ENCODE peak calls at places on chromosomes 2 and 18, in four cellular contexts. One of them, this sample, is unnamed.

GRCh38 chr2:99086385-99086784 is 55.1 kb upstream of the C2orf15 start:
- DNase-seq in SK-N-SH: no peak
- DNase-seq in breast epithelium: no peak
- DNase-seq in spleen: no peak
- DNase-seq in this sample: no peak

GRCh38 chr2:189601043-189601442 is 20.5 kb upstream of the SLC40A1 start:
- DNase-seq in spleen: no peak
- DNase-seq in breast epithelium: no peak
- DNase-seq in SK-N-SH: no peak
- DNase-seq in this sample: no peak

GRCh38 chr18:80198391-80198790 is 48.9 kb downstream of the PARD6G start:
- DNase-seq in breast epithelium: no peak
- DNase-seq in SK-N-SH: no peak
- DNase-seq in spleen: no peak
- DNase-seq in this sample: no peak

GRCh38 chr2:173217106-173217840 is 137.4 kb upstream of the CDCA7 start:
- DNase-seq in breast epithelium: no peak
- DNase-seq in SK-N-SH: no peak
- DNase-seq in spleen: no peak
- DNase-seq in this sample: no peak

GRCh38 chr18:68694316-68694715 is 20.6 kb downstream of the TMX3 start:
- DNase-seq in breast epithelium: no peak
- DNase-seq in spleen: no peak
- DNase-seq in SK-N-SH: no peak
- DNase-seq in this sample: no peak

GRCh38 chr2:64515075-64515474 is 9.1 kb upstream of the AFTPH start:
- DNase-seq in SK-N-SH: no peak
- DNase-seq in breast epithelium: no peak
- DNase-seq in spleen: no peak
- DNase-seq in this sample: no peak

GRCh38 chr2:226664140-226664539 is 135.5 kb downstream of the IRS1 start:
- DNase-seq in SK-N-SH: no peak
- DNase-seq in breast epithelium: no peak
- DNase-seq in spleen: peak; percentile 68
- DNase-seq in this sample: no peak

GRCh38 chr2:237819231-237819630 is 20.7 kb downstream of the RBM44 start:
- DNase-seq in spleen: no peak
- DNase-seq in breast epithelium: no peak
- DNase-seq in SK-N-SH: no peak
- DNase-seq in this sample: no peak

GRCh38 chr2:207251573-207252192 is 85.9 kb upstream of the KLF7 start:
- DNase-seq in breast epithelium: no peak
- DNase-seq in SK-N-SH: peak; percentile 51
- DNase-seq in spleen: no peak
- DNase-seq in this sample: no peak

GRCh38 chr2:215952860-215953637 is 60.3 kb downstream of the MREG start:
- DNase-seq in breast epithelium: no peak
- DNase-seq in SK-N-SH: no peak
- DNase-seq in spleen: no peak
- DNase-seq in this sample: no peak

GRCh38 chr2:151979694-151980093 is 119.2 kb downstream of the CACNB4 start:
- DNase-seq in spleen: no peak
- DNase-seq in SK-N-SH: no peak
- DNase-seq in breast epithelium: no peak
- DNase-seq in this sample: no peak

GRCh38 chr2:19644763-19645162 is 257.0 kb downstream of the TTC32 start:
- DNase-seq in breast epithelium: no peak
- DNase-seq in SK-N-SH: no peak
- DNase-seq in spleen: no peak
- DNase-seq in this sample: no peak

GRCh38 chr2:146481629-146482028 is 1363.2 kb upstream of the ACVR2A start:
- DNase-seq in SK-N-SH: no peak
- DNase-seq in spleen: no peak
- DNase-seq in breast epithelium: no peak
- DNase-seq in this sample: no peak

GRCh38 chr2:38109732-38110181 is 33.8 kb upstream of the CYP1B1 start:
- DNase-seq in SK-N-SH: no peak
- DNase-seq in breast epithelium: no peak
- DNase-seq in spleen: no peak
- DNase-seq in this sample: no peak

GRCh38 chr2:44974064-44974715 is 32.7 kb downstream of the SIX3 start:
- DNase-seq in spleen: no peak
- DNase-seq in SK-N-SH: peak; percentile 83
- DNase-seq in breast epithelium: no peak
- DNase-seq in this sample: no peak

GRCh38 chr2:70919672-70920366 is 15.9 kb upstream of the ATP6V1B1 start:
- DNase-seq in breast epithelium: peak; percentile 73
- DNase-seq in SK-N-SH: peak; percentile 83
- DNase-seq in spleen: peak; percentile 88
- DNase-seq in this sample: peak; percentile 81

GRCh38 chr2:230849633-230850357 is 14.9 kb upstream of the ITM2C start:
- DNase-seq in spleen: peak; percentile 91
- DNase-seq in breast epithelium: no peak
- DNase-seq in SK-N-SH: no peak
- DNase-seq in this sample: no peak

GRCh38 chr2:145091011-145091744 is 571.3 kb upstream of the ZEB2 start:
- DNase-seq in spleen: no peak
- DNase-seq in breast epithelium: no peak
- DNase-seq in SK-N-SH: no peak
- DNase-seq in this sample: no peak

GRCh38 chr2:205119141-205119540 is 563.2 kb upstream of the NRP2 start:
- DNase-seq in SK-N-SH: no peak
- DNase-seq in breast epithelium: no peak
- DNase-seq in spleen: no peak
- DNase-seq in this sample: no peak

GRCh38 chr2:237547841-237548416 is 18.4 kb upstream of the PRLH start:
- DNase-seq in breast epithelium: no peak
- DNase-seq in SK-N-SH: no peak
- DNase-seq in spleen: peak; percentile 54
- DNase-seq in this sample: no peak

GRCh38 chr2:147479363-147479762 is 365.5 kb upstream of the ACVR2A start:
- DNase-seq in breast epithelium: no peak
- DNase-seq in spleen: no peak
- DNase-seq in SK-N-SH: no peak
- DNase-seq in this sample: no peak

GRCh38 chr18:70366174-70366573 is 77.3 kb downstream of the SOCS6 start:
- DNase-seq in breast epithelium: no peak
- DNase-seq in spleen: no peak
- DNase-seq in SK-N-SH: no peak
- DNase-seq in this sample: no peak

GRCh38 chr2:168346725-168347477 is 99.5 kb upstream of the STK39 start:
- DNase-seq in spleen: peak; percentile 79
- DNase-seq in SK-N-SH: peak; percentile 69
- DNase-seq in breast epithelium: peak; percentile 51
- DNase-seq in this sample: peak; percentile 68

GRCh38 chr2:78024991-78025390 is 502.8 kb upstream of the LRRTM4 start:
- DNase-seq in spleen: no peak
- DNase-seq in breast epithelium: no peak
- DNase-seq in SK-N-SH: no peak
- DNase-seq in this sample: no peak

GRCh38 chr2:66874411-66874810 is 439.5 kb downstream of the MEIS1 start:
- DNase-seq in spleen: no peak
- DNase-seq in SK-N-SH: no peak
- DNase-seq in breast epithelium: no peak
- DNase-seq in this sample: no peak

GRCh38 chr2:55010915-55011314 is 39.3 kb downstream of the RTN4 start:
- DNase-seq in spleen: no peak
- DNase-seq in breast epithelium: peak; percentile 44
- DNase-seq in SK-N-SH: no peak
- DNase-seq in this sample: no peak

GRCh38 chr2:232901711-232902578 is 31.9 kb downstream of the SNORC start:
- DNase-seq in spleen: no peak
- DNase-seq in SK-N-SH: peak; percentile 48
- DNase-seq in breast epithelium: no peak
- DNase-seq in this sample: no peak

GRCh38 chr2:106996136-106996769 is 110.3 kb upstream of the ST6GAL2 start:
- DNase-seq in SK-N-SH: no peak
- DNase-seq in breast epithelium: no peak
- DNase-seq in spleen: no peak
- DNase-seq in this sample: no peak

GRCh38 chr2:189608799-189609422 is 28.3 kb upstream of the SLC40A1 start:
- DNase-seq in breast epithelium: no peak
- DNase-seq in SK-N-SH: no peak
- DNase-seq in spleen: no peak
- DNase-seq in this sample: no peak

GRCh38 chr2:62208758-62209114 is 12.8 kb downstream of the B3GNT2 start:
- DNase-seq in spleen: no peak
- DNase-seq in breast epithelium: no peak
- DNase-seq in SK-N-SH: no peak
- DNase-seq in this sample: no peak

GRCh38 chr2:121099329-121100318 is 185.4 kb downstream of the TFCP2L1 start:
- DNase-seq in breast epithelium: no peak
- DNase-seq in spleen: peak; percentile 42
- DNase-seq in SK-N-SH: peak; percentile 65
- DNase-seq in this sample: no peak

GRCh38 chr2:240252872-240253511 is 112.5 kb upstream of the OTOS start:
- DNase-seq in SK-N-SH: peak; percentile 4
- DNase-seq in breast epithelium: no peak
- DNase-seq in spleen: peak; percentile 64
- DNase-seq in this sample: no peak
- H3K27ac ChIP-seq in SK-N-SH: no peak overlapping the region
- H3K27ac ChIP-seq in breast epithelium: no peak overlapping the region
- H3K27ac ChIP-seq in spleen: peak overlapping the region; percentile 78
- H3K27ac ChIP-seq in this sample: no peak overlapping the region

GRCh38 chr18:22504251-22504650 is 86.5 kb upstream of the CTAGE1 start:
- DNase-seq in SK-N-SH: no peak
- DNase-seq in breast epithelium: no peak
- DNase-seq in spleen: no peak
- DNase-seq in this sample: no peak
- TF ChIP-seq POLR2AphosphoS5 in SK-N-SH: no peak
- TF ChIP-seq POLR2AphosphoS5 in breast epithelium: no peak
- TF ChIP-seq POLR2AphosphoS5 in spleen: no peak
- TF ChIP-seq POLR2AphosphoS5 in this sample: no peak

GRCh38 chr2:69166465-69166811 is 153.5 kb downstream of the ANTXR1 start:
- DNase-seq in SK-N-SH: no peak
- DNase-seq in spleen: no peak
- DNase-seq in breast epithelium: no peak
- DNase-seq in this sample: no peak
- H3K27ac ChIP-seq in SK-N-SH: no peak overlapping the region
- H3K27ac ChIP-seq in spleen: no peak overlapping the region
- H3K27ac ChIP-seq in breast epithelium: no peak overlapping the region
- H3K27ac ChIP-seq in this sample: no peak overlapping the region

GRCh38 chr2:12702661-12703121 is 14.0 kb upstream of the TRIB2 start:
- DNase-seq in SK-N-SH: no peak
- DNase-seq in spleen: no peak
- DNase-seq in breast epithelium: peak; percentile 43
- DNase-seq in this sample: no peak
- TF ChIP-seq POLR2AphosphoS5 in SK-N-SH: no peak
- TF ChIP-seq POLR2AphosphoS5 in spleen: no peak
- TF ChIP-seq POLR2AphosphoS5 in breast epithelium: no peak
- TF ChIP-seq POLR2AphosphoS5 in this sample: peak; percentile 35

DNA sequence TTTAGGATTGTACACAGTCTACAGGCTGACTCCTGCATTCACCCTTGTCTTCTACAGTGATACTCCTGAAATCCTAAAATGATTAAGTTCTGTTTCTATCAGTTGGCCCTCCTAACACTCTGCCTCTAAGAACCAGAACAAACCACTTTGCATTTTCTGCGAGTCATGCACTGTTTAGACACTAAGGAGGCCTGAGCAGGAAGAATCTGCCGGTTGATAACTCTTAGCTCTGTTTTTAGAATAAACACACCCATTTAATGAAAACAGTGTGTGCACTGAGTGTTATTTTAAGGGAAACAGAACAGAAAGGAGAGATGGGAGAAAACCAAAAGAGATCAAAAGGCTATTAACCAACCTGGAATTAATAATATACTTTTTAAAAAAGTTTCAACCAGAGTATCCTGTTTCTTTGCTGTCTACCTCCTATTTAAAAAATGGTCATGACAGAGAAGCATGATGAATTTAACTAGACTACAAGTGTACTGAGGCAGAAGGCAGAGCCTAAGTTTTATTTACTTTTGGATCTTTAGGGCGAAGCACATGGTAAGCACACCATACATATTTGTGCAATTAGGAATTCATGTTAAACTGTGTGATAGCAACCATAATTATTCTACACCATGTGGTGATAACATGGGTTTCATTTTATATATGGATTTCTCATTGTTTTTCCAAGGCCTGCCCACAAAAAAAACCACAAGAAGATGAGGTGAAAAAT is 22.7 kb upstream of the SSB start:
- DNase-seq in spleen: no peak
- DNase-seq in breast epithelium: no peak
- DNase-seq in SK-N-SH: no peak
- DNase-seq in this sample: no peak
- H3K27ac ChIP-seq in spleen: no peak overlapping the region
- H3K27ac ChIP-seq in breast epithelium: no peak overlapping the region
- H3K27ac ChIP-seq in SK-N-SH: peak overlapping the region; percentile 62
- H3K27ac ChIP-seq in this sample: no peak overlapping the region

DNA sequence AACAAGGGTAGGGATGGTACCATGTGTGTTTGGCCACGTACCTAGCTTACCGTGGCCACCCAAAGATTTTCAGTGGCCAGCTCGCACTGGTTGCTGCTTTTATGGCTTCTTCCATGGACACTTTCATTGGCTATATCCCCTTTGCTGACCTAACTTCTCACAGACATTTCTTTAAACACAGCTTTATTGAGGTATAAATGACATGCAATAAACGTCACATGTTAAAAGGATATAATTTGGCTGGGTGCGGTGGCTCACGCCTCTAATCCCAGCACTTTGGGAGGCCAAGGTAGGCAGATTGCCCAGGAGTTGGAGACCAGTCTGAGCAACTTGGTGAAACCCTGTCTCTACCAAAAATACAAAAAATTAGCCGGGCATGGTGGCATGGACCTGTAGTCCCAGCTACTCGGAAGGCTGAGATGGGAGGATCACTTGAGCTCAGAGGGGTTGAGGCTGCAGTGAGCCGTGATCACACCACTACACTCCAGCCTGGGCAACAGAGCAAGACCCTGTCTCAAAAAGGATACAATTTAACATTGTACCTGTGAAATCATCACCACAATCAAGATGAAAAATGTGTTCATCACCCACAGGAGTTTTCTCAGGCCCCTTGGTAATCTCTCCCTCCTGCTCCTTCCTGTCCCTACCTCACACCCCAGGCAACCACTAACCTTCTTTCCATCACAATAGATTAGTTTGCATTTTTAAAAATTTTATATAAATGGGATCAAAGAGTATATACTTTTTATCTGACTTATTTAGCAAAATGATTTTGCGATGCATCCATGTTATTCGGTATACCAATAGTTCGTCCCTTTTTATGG is 127.8 kb upstream of the PPP1CB start:
- DNase-seq in breast epithelium: no peak
- DNase-seq in SK-N-SH: no peak
- DNase-seq in spleen: peak; percentile 27
- DNase-seq in this sample: no peak
- TF ChIP-seq POLR2AphosphoS5 in breast epithelium: no peak
- TF ChIP-seq POLR2AphosphoS5 in SK-N-SH: no peak
- TF ChIP-seq POLR2AphosphoS5 in spleen: no peak
- TF ChIP-seq POLR2AphosphoS5 in this sample: no peak

This sample was measured in prostate gland.